ENCODE peak calls at places on chromosomes 1 and 21, in ten cellular contexts. O is esophagus muscularis mucosa, R is NB4, X is H1, U is uterus, K is vagina, D is ovary, Q is transverse colon, L is stomach, W is body of pancreas. H is an unnamed sample.

GRCh38 chr1:95012389-95012788 is 60.4 kb downstream of the ALG14 start:
- DNase-seq in D (no peak), W (no peak), X (no peak), K (no peak), U (no peak), R (no peak), L (no peak), Q (no peak), O (peak), H (no peak)

GRCh38 chr1:215932558-215932957 is 365.5 kb downstream of the KCTD3 start:
- DNase-seq in X (no peak), L (no peak), W (no peak), U (no peak), D (no peak), R (no peak), K (no peak), O (no peak), Q (no peak), H (no peak)

GRCh38 chr1:59354754-59355337 is 58.0 kb downstream of the FGGY start:
- DNase-seq in U (peak), Q (no peak), K (no peak), X (no peak), L (no peak), W (no peak), D (peak), R (no peak), O (no peak), H (no peak)

GRCh38 chr21:36691539-36692124 is 7.3 kb upstream of the SIM2 start:
- DNase-seq in W (no peak), Q (no peak), O (no peak), D (no peak), X (no peak), R (no peak), U (no peak), K (no peak), L (no peak), H (no peak)

GRCh38 chr1:242140871-242141270 is 142.0 kb upstream of the MAP1LC3C start:
- DNase-seq in R (peak), D (no peak), U (no peak), Q (no peak), X (no peak), O (no peak), W (no peak), L (no peak), K (no peak), H (no peak)

GRCh38 chr1:56644064-56644940 is 812 bp upstream of the PRKAA2 start:
- DNase-seq in Q (peak), X (no peak), W (peak), D (no peak), R (no peak), O (no peak), U (no peak), K (no peak), L (no peak), H (no peak)

GRCh38 chr21:34992736-34993135 is 56.4 kb downstream of the RUNX1 start:
- DNase-seq in L (no peak), R (no peak), U (peak), K (no peak), W (peak), O (no peak), Q (no peak), D (no peak), X (no peak), H (peak)

GRCh38 chr1:44810101-44810761 is 1.9 kb downstream of the BTBD19 start:
- DNase-seq in O (no peak), W (peak), R (no peak), U (peak), X (no peak), D (peak), Q (peak), L (peak), K (no peak), H (no peak)

GRCh38 chr21:15065381-15066230 is 806 bp upstream of the NRIP1 start:
- DNase-seq in R (peak), D (peak), K (peak), W (peak), Q (peak), O (peak), X (no peak), U (peak), L (peak), H (peak)

GRCh38 chr21:43613755-43614638 is 45.3 kb downstream of the HSF2BP start:
- DNase-seq in Q (no peak), K (no peak), X (no peak), W (no peak), L (no peak), U (no peak), O (no peak), R (no peak), D (no peak), H (no peak)

GRCh38 chr1:5720484-5720883 is 271.7 kb downstream of the NPHP4 start:
- DNase-seq in D (no peak), U (no peak), X (no peak), R (no peak), W (peak), O (no peak), K (no peak), Q (no peak), L (peak), H (no peak)

GRCh38 chr1:154870117-154870571 is at the start of gene KCNN3:
- DNase-seq in X (peak), L (peak), D (peak), U (peak), K (peak), W (peak), R (peak), Q (peak), O (peak), H (peak)

GRCh38 chr1:22471078-22471477 is 19.4 kb downstream of the ZBTB40 start:
- DNase-seq in L (peak), D (peak), W (peak), O (no peak), Q (no peak), X (no peak), U (peak), R (no peak), K (no peak), H (no peak)

GRCh38 chr1:44237721-44238457 is 24.6 kb downstream of the DMAP1 start:
- DNase-seq in R (peak), O (no peak), U (peak), Q (peak), K (no peak), X (peak), D (no peak), L (no peak), W (peak), H (peak)

GRCh38 chr1:15304708-15305326 is 57.8 kb downstream of the FHAD1 start:
- DNase-seq in Q (peak), W (peak), R (peak), O (no peak), X (peak), U (peak), L (peak), K (no peak), D (peak), H (peak)

GRCh38 chr21:39647476-39647875 is 34.7 kb downstream of the B3GALT5 start:
- DNase-seq in X (no peak), L (no peak), U (no peak), D (no peak), Q (no peak), R (peak), K (no peak), W (no peak), O (no peak), H (no peak)

GRCh38 chr1:227318852-227319607 is 738 bp upstream of the CDC42BPA start:
- DNase-seq in U (peak), W (peak), L (peak), X (peak), O (no peak), D (peak), R (peak), Q (peak), K (no peak), H (peak)

GRCh38 chr21:28714795-28715464 is 277.7 kb downstream of the LTN1 start:
- DNase-seq in W (no peak), L (no peak), U (no peak), X (no peak), Q (no peak), K (no peak), O (no peak), D (no peak), R (no peak), H (no peak)

GRCh38 chr1:89274431-89274857 is 1.8 kb upstream of the GBP5 start:
- DNase-seq in D (peak), Q (no peak), W (no peak), K (no peak), R (peak), O (no peak), U (no peak), X (no peak), L (no peak), H (no peak)

GRCh38 chr1:155012052-155012546 is 9.5 kb downstream of the ZBTB7B start:
- DNase-seq in X (peak), O (peak), R (peak), W (peak), K (peak), D (peak), U (peak), L (peak), Q (peak), H (peak)

GRCh38 chr1:107535091-107535490 is 394.3 kb downstream of the NTNG1 start:
- DNase-seq in K (no peak), W (no peak), X (no peak), R (no peak), L (no peak), D (no peak), Q (peak), O (no peak), U (no peak), H (no peak)

GRCh38 chr1:212678456-212679410 is 20.9 kb downstream of the BATF3 start:
- DNase-seq in W (no peak), K (no peak), X (no peak), D (no peak), Q (no peak), R (no peak), U (no peak), O (no peak), L (no peak), H (no peak)

GRCh38 chr1:97902067-97902466 is 18.8 kb downstream of the DPYD start:
- DNase-seq in D (no peak), W (no peak), U (no peak), X (no peak), Q (no peak), R (no peak), L (no peak), K (no peak), O (no peak), H (no peak)

GRCh38 chr1:187721216-187721615 is 892.5 kb downstream of the PLA2G4A start:
- DNase-seq in O (no peak), U (no peak), R (no peak), X (no peak), Q (no peak), K (no peak), W (no peak), L (no peak), D (no peak), H (no peak)

GRCh38 chr1:7460807-7461206 is 310.3 kb upstream of the VAMP3 start:
- DNase-seq in D (no peak), Q (no peak), X (no peak), K (no peak), W (no peak), R (no peak), L (no peak), U (no peak), O (no peak), H (no peak)

GRCh38 chr1:221344693-221345092 is 397.2 kb downstream of the DUSP10 start:
- DNase-seq in O (no peak), D (no peak), W (no peak), U (no peak), Q (no peak), R (no peak), X (no peak), L (no peak), K (no peak), H (no peak)

GRCh38 chr1:41496080-41497055 is 11.9 kb upstream of the EDN2 start:
- DNase-seq in O (peak), X (peak), D (peak), W (peak), L (peak), R (peak), Q (peak), K (no peak), U (peak), H (peak)
- TF ChIP-seq POLR2A in O (peak), X (no peak), D (peak), W (peak), L (no peak), R (peak), Q (peak), K (peak), U (peak), H (no peak)

GRCh38 chr1:28775121-28775942 is 36.6 kb upstream of the OPRD1 start:
- DNase-seq in X (no peak), Q (peak), L (peak), O (no peak), K (no peak), D (peak), U (peak), W (peak), R (no peak), H (peak)

GRCh38 chr1:28766532-28767183 is 29.9 kb downstream of the YTHDF2 start:
- DNase-seq in Q (no peak), R (no peak), L (no peak), K (no peak), W (no peak), O (no peak), U (no peak), X (no peak), D (no peak), H (no peak)

GRCh38 chr1:28776341-28776740 is 35.6 kb upstream of the OPRD1 start:
- DNase-seq in L (no peak), U (no peak), O (no peak), K (no peak), R (no peak), D (no peak), W (no peak), Q (no peak), X (no peak), H (no peak)

GRCh38 chr1:28773105-28773504 is 36.4 kb downstream of the YTHDF2 start:
- DNase-seq in W (no peak), X (no peak), L (no peak), R (no peak), O (no peak), D (no peak), U (no peak), K (no peak), Q (no peak), H (no peak)

DNA sequence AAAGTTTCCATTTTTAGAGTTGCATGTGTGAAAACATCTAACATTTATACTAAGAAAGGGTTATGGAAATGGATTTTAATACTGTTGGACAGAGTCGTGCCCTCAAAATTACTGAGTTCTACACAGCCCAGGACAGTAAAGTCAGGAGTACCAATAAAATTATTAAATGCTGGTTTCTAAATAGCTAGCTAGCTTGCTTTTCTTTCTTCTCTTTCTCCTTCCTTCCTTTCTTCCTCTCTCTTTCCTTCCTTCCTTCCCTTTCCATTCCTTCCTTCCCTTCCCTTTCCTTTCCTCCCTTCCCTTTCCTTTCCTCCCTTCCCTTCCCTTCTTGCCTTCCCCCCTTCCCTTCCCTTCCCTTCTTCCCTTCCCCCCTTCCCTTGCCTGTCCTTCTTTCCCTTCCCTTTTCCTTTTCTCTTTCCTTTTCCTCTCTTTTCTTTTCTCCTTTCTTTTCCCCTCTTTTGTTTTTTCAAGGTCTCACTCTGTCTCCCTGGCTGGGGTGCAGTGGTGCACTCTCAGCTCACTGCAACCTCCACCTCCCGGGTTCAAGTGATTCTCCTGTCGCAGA is 33.9 kb downstream of the YTHDF2 start:
- DNase-seq in R (no peak), L (no peak), K (no peak), X (no peak), D (no peak), O (no peak), W (no peak), U (no peak), Q (no peak), H (no peak)
- TF ChIP-seq POLR2A in R (no peak), L (no peak), K (no peak), X (no peak), D (no peak), O (no peak), W (no peak), U (no peak), Q (no peak), H (no peak)

DNA sequence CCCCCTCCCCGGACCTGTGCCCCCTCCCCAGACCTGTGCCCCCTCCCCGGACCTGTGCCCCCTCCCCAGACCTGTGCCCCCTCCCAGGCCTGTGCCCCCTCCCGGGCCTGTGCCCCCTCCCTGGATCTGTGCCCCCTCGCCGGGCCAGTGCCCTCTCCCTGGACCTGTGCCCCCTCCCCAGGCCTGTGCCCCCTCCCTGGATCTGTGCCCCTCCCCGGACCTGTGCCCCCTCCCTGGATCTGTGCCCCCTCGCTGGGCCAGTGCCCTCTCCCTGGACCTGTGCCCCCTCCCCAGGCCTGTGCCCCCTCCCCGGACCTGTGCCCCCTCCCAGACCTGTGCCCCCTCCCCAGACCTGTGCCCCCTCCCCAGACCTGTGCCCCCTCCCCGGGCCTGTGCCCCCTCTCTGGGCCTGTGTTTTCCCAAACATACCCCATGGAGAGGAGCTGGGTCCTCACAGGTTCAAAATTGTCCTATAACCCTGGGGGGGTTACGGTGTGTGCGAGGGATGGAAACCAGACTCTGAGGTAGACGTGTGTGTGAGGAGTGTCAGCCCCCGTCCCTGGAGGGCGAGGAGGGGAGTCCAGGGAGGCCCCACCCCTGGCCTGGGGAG is 47.6 kb upstream of the POFUT2 start:
- DNase-seq in O (no peak), R (no peak), U (no peak), K (no peak), D (peak), W (no peak), Q (no peak), L (no peak), X (no peak), H (no peak)
- TF ChIP-seq POLR2A in O (no peak), R (no peak), U (no peak), K (no peak), D (no peak), W (no peak), Q (no peak), L (no peak), X (no peak), H (no peak)

GRCh38 chr1:37479255-37480124 is 5.1 kb downstream of the ZC3H12A start:
- DNase-seq in R (peak), X (no peak), U (peak), K (peak), W (peak), L (peak), O (peak), D (peak), Q (peak), H (peak)
- TF ChIP-seq POLR2A in R (peak), X (no peak), U (no peak), K (peak), W (peak), L (no peak), O (peak), D (peak), Q (peak), H (peak)

DNA sequence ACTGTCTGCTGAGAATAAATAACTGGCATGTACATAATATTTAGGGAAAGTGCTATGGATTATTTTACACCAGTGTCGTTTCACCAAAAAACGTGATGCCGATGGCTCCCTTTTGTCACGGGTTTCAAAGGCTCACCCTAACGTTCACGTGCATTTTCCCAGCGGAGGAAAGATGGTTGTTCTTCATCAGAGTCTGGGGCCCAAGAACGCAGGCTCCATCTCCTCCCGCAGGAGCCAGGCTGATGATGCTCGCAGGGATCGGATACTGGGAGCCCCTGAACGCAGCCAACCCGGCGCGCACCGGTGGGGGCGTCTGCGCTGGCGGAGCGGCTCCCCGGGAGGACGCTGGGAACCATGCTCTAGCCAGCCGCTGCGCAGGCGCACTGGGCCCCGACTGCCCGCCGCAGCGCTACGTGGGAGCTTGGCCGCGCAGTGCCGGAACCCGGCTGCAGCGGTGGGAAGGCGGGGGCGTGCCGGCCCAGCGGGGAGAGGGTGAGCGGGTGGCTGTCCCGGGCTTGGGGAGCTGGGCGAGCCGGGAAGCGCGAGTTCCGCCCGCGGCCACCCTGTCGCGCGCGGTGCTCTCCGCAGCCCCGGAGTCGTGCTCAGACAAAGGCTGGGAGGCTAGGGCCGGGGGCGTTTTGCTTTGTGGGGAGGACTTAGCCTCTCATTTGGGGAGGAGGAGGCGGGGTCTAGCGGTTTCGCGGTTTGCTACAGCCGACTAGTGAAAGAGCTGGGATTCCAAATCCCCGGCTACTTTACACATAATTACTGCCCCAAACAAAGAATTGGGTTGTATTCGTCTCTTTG is at the start of gene ZFP69B:
- DNase-seq in X (peak), O (peak), D (peak), L (peak), Q (peak), U (peak), K (no peak), W (peak), R (peak), H (peak)
- TF ChIP-seq POLR2A in X (peak), O (no peak), D (no peak), L (no peak), Q (peak), U (no peak), K (no peak), W (peak), R (peak), H (peak)

GRCh38 chr1:108749081-108749480 is 2.6 kb downstream of the STXBP3 start:
- DNase-seq in K (no peak), X (no peak), U (no peak), Q (no peak), L (no peak), O (no peak), D (no peak), R (no peak), W (no peak), H (no peak)

GRCh38 chr1:108745980-108746381 is 493 bp upstream of the STXBP3 start:
- DNase-seq in L (no peak), W (no peak), Q (no peak), U (no peak), X (no peak), K (no peak), O (no peak), D (no peak), R (no peak), H (no peak)

GRCh38 chr1:108746382-108747127 is at the start of gene STXBP3:
- DNase-seq in L (peak), D (peak), Q (peak), K (peak), O (peak), W (peak), X (peak), U (peak), R (peak), H (peak)

GRCh38 chr1:108747898-108748297 is 1.4 kb downstream of the STXBP3 start:
- DNase-seq in L (no peak), O (no peak), X (no peak), W (no peak), K (no peak), U (no peak), D (no peak), Q (no peak), R (peak), H (no peak)

DNA sequence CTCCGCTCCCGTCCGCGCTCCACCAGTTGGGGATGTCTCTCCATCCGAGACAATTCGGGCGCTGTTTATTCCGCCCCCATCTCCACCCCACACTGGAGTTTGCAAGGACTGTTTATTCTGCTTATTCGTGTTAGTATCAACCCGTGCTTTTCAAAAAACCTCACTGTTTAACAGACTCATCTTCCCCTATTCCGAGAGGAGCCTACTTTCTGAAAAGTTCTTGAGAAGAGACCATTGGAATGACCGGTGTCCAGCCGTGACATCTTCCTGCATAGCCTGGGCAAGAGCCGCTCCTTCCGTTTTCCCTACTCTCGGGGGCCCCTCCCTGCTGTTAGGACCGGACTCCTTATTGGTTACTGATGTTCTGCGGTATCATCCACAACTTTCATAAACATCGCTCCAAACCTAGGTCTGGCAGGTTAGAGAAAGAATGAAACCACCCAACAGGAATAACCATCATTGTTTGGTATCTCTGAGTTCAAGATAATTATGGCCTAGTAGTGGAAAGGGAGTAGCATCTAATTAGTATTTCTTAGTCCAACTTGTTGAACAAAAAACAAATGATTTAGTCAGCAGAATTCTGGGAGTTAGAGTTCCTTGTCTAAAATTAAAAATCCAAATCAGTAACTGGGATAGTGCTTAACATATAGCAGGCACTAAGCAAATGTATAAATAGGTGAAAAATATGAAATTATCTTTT is 804 bp downstream of the STXBP3 start:
- DNase-seq in U (peak), Q (peak), W (peak), R (peak), K (peak), X (no peak), O (peak), L (peak), D (peak), H (peak)
- TF ChIP-seq POLR2A in U (peak), Q (no peak), W (no peak), R (peak), K (peak), X (no peak), O (peak), L (no peak), D (peak), H (peak)